ENCODE peak calls at places on chromosomes 7 and 10, in five cellular contexts. Z is upper lobe of left lung, F is sigmoid colon, O is HCT116, A is suprapubic skin. W is an unnamed sample.

GRCh38 chr10:131694168-131694962 is 206.4 kb upstream of the PPP2R2D start:
- DNase-seq in O (no peak), F (no peak), Z (no peak), A (no peak), W (no peak)

GRCh38 chr7:44078521-44078920 is 3.8 kb downstream of the POLM start:
- DNase-seq in A (no peak), Z (no peak), F (no peak), O (no peak), W (no peak)

GRCh38 chr7:143511593-143512047 is 33.9 kb downstream of the TAS2R41 start:
- DNase-seq in Z (no peak), A (no peak), F (no peak), O (no peak), W (no peak)

GRCh38 chr7:43501881-43502280 is 81.0 kb upstream of the STK17A start:
- DNase-seq in A (no peak), F (no peak), O (no peak), Z (no peak), W (no peak)

GRCh38 chr7:35991511-35992232 is 161.4 kb upstream of the EEPD1 start:
- DNase-seq in O (no peak), F (no peak), Z (no peak), A (no peak), W (no peak)

GRCh38 chr7:26156454-26157365 is 4.7 kb downstream of the NFE2L3 start:
- DNase-seq in O (peak), F (no peak), Z (no peak), A (no peak), W (no peak)

GRCh38 chr10:102399217-102400021 is 3.9 kb downstream of the NFKB2 start:
- DNase-seq in A (peak), F (peak), O (peak), Z (peak), W (peak)

GRCh38 chr7:19116121-19117080 is 1.0 kb downstream of the TWIST1 start:
- DNase-seq in O (no peak), A (no peak), Z (no peak), F (peak), W (no peak)

GRCh38 chr10:119768455-119769094 is 42.7 kb downstream of the INPP5F start:
- DNase-seq in A (no peak), F (no peak), Z (peak), O (no peak), W (no peak)

GRCh38 chr10:83917519-83918506 is 221.5 kb upstream of the GHITM start:
- DNase-seq in O (peak), Z (no peak), F (peak), A (no peak), W (no peak)

GRCh38 chr10:29203432-29203831 is 85.4 kb upstream of the LYZL1 start:
- DNase-seq in O (no peak), A (no peak), Z (no peak), F (no peak), W (no peak)

GRCh38 chr10:62978417-62978955 is 154.6 kb upstream of the NRBF2 start:
- DNase-seq in F (no peak), O (no peak), A (no peak), Z (no peak), W (no peak)

GRCh38 chr10:101560293-101561067 is 27.6 kb downstream of the POLL start:
- DNase-seq in A (no peak), F (peak), O (no peak), Z (no peak), W (peak)

GRCh38 chr10:103884681-103885139 is 29.3 kb upstream of the SH3PXD2A start:
- DNase-seq in O (no peak), F (no peak), Z (no peak), A (no peak), W (no peak)

GRCh38 chr10:132743925-132744490 is 41.9 kb downstream of the NKX6-2 start:
- DNase-seq in F (no peak), O (no peak), A (no peak), Z (no peak), W (no peak)

GRCh38 chr7:12031186-12031585 is 179.9 kb upstream of the TMEM106B start:
- DNase-seq in O (no peak), A (no peak), F (no peak), Z (no peak), W (no peak)

DNA sequence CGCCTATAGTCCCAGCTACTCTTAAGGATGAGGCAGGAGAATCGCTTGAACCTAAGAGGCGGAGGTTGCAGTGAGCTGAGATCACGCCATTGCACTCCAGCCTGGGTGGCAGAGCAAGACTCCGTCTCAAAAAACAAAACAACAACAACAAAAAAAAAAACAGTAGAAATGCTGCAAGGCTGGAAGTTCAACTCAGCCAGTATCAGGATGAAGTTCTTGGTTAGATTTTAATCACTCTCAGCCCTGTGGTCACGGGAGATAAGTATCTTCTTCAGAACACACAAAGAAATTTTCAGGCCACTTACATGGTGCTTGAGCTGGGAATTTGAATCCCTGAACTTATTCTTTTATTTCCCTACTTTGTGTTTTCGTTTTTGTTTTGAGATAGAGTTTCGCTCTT is 120.4 kb downstream of the MARCHF5 start:
- DNase-seq in O (no peak), F (no peak), A (no peak), Z (no peak), W (no peak)
- H3K27ac ChIP-seq in O (no peak), F (no peak), A (no peak), Z (no peak), W (no peak)

DNA sequence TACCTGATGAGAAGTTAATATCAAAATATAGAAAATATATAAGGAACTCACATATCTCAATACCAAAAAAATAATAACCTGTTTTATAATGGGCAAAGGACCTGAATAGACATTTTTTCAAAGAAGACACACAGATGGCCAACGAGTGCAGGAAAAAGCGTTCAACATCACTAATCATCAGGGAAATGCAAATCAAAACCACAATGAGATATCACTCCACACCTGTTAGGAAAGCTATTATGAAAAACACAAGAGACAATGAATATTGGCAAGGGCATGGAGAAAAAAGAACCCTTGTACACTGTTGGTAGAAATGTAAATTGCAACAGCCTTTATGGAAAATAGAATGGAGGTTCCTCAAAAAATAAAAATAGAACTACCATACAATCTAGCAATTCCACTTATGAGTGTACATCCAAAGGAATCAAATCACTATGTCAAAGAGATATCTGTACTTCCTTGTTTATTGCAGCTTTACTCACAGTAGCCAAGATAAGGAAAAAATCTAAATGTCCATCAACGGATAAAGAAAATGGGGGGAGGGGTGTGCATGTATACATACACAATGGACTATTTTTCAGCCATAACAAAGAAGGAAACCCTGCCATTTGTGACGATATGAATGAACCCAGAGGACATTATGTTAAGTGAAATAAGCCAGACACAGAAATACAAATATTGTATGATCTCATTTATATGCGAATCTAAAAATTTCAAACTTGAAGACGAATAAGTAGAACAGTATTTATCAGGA is 3.6 kb upstream of the ALOX5 start:
- DNase-seq in O (no peak), A (no peak), Z (no peak), F (no peak), W (no peak)
- H3K4me3 ChIP-seq in O (no peak), A (no peak), Z (no peak), F (no peak), W (no peak)

DNA sequence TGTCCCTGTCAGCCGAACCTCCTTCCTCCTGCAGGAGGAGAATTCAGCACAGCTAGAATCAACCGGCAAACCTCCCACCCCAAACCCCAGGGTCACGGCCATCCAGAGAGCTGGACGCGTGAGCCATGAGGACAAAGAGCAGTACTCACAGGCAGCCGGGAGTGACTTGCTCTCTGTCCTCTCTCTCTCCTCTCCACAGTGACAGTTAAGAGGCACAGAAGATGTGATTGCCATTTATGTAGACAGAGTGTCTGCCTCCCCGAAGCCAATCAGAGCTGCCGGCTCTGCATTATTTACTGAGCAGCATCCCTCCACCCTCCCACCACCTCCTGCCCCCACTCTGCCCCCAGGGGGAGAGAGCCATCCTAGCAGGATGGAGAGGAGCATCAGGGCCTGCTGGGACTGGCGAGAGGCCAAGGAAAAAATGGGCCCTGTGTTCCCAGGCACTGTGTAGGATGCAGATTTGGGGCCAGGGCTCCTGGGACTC is 4.3 kb downstream of the DDC start:
- DNase-seq in A (no peak), F (no peak), O (no peak), Z (no peak), W (no peak)
- TF ChIP-seq POLR2AphosphoS5 in A (no peak), F (no peak), O (no peak), Z (no peak), W (no peak)

GRCh38 chr10:48509974-48510692 is 94.7 kb downstream of the ARHGAP22 start:
- DNase-seq in O (no peak), Z (no peak), F (no peak), A (no peak), W (peak)

GRCh38 chr10:48514263-48514662 is 90.6 kb downstream of the ARHGAP22 start:
- DNase-seq in Z (no peak), O (no peak), A (no peak), F (no peak), W (no peak)

GRCh38 chr10:48509061-48509772 is 95.7 kb downstream of the ARHGAP22 start:
- DNase-seq in Z (no peak), F (peak), A (no peak), O (no peak), W (peak)

GRCh38 chr10:48511855-48512191 is 93.0 kb downstream of the ARHGAP22 start:
- DNase-seq in F (no peak), A (no peak), O (no peak), Z (no peak), W (peak)

GRCh38 chr10:48511066-48511854 is 93.6 kb downstream of the ARHGAP22 start:
- DNase-seq in A (no peak), O (no peak), Z (no peak), F (peak), W (peak)
- H3K27ac ChIP-seq in A (no peak), O (no peak), Z (no peak), F (no peak), W (no peak)

GRCh38 chr10:2885956-2886296 is 181.4 kb upstream of the PFKP start:
- DNase-seq in A (no peak), Z (no peak), F (no peak), O (no peak), W (no peak)

GRCh38 chr10:2882628-2883027 is 184.7 kb upstream of the PFKP start:
- DNase-seq in F (no peak), A (no peak), O (no peak), Z (no peak), W (no peak)

GRCh38 chr10:2885276-2885955 is 181.9 kb upstream of the PFKP start:
- DNase-seq in Z (no peak), O (no peak), F (no peak), A (no peak), W (no peak)

GRCh38 chr10:2883238-2883637 is 184.1 kb upstream of the PFKP start:
- DNase-seq in Z (no peak), F (no peak), A (no peak), O (no peak), W (no peak)

GRCh38 chr10:2881720-2882459 is 185.5 kb upstream of the PFKP start:
- DNase-seq in O (no peak), Z (no peak), F (no peak), A (no peak), W (no peak)
- H3K4me3 ChIP-seq in O (no peak), Z (no peak), F (no peak), A (no peak), W (no peak)

GRCh38 chr7:85094046-85094720 is 92.7 kb downstream of the SEMA3D start:
- DNase-seq in A (no peak), O (no peak), Z (no peak), F (peak), W (no peak)
- TF ChIP-seq POLR2AphosphoS5 in A (no peak), O (no peak), Z (no peak), F (no peak), W (no peak)

GRCh38 chr7:116571552-116571951 is 46.7 kb downstream of the CAV1 start:
- DNase-seq in A (no peak), F (no peak), O (no peak), Z (no peak), W (no peak)

GRCh38 chr7:116571037-116571436 is 46.2 kb downstream of the CAV1 start:
- DNase-seq in O (no peak), A (no peak), F (no peak), Z (no peak), W (no peak)

GRCh38 chr7:116569737-116570136 is 44.9 kb downstream of the CAV1 start:
- DNase-seq in Z (no peak), F (no peak), A (no peak), O (no peak), W (no peak)

GRCh38 chr7:116572036-116572435 is 47.2 kb downstream of the CAV1 start:
- DNase-seq in Z (no peak), F (no peak), A (no peak), O (no peak), W (no peak)

DNA sequence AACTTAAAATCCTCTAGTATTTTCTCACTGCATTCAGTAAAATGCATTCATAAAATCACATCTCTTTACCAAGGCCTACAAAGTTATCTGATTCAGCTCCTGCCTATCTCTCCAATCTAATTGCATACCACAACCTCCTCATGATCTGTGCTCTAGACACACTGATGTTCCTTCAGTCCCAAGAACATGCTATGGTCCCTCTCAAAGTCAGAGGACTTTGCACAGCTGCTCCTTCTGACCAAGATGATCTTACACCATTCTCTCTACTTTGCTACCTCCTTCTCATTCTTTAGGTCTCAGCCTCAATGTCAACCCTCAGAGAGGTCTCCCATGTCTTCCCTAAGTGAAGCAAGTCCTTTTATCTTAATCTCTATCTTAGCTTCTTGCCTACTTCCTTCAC is 45.5 kb downstream of the CAV1 start:
- DNase-seq in A (no peak), F (no peak), Z (no peak), O (no peak), W (no peak)
- H3K27ac ChIP-seq in A (peak), F (no peak), Z (no peak), O (no peak), W (no peak)